ENCODE peak calls at places on chromosomes 6 and 20, in four cellular contexts. One of them, this sample, is unnamed.
A peak's percentile ranks its signal among the peaks of the same experiment; 100 is the strongest.

GRCh38 chr6:137150072-137150471 is 23.4 kb downstream of the IL22RA2 start:
- DNase-seq in endothelial cell of umbilical vein: no peak
- DNase-seq in ovary: no peak
- DNase-seq in body of pancreas: no peak
- DNase-seq in this sample: no peak

GRCh38 chr20:43666376-43667328 is at the start of gene MYBL2:
- DNase-seq in body of pancreas: peak; percentile 56
- DNase-seq in endothelial cell of umbilical vein: peak; percentile 48
- DNase-seq in ovary: peak; percentile 59
- DNase-seq in this sample: peak; percentile 74

GRCh38 chr6:15088904-15089568 is 156.8 kb upstream of the JARID2 start:
- DNase-seq in ovary: no peak
- DNase-seq in body of pancreas: no peak
- DNase-seq in endothelial cell of umbilical vein: no peak
- DNase-seq in this sample: no peak

GRCh38 chr6:118325220-118325860 is 222.8 kb upstream of the PLN start:
- DNase-seq in body of pancreas: no peak
- DNase-seq in ovary: no peak
- DNase-seq in endothelial cell of umbilical vein: no peak
- DNase-seq in this sample: no peak

GRCh38 chr6:117711369-117711768 is 36.1 kb downstream of the NUS1 start:
- DNase-seq in body of pancreas: no peak
- DNase-seq in ovary: no peak
- DNase-seq in endothelial cell of umbilical vein: no peak
- DNase-seq in this sample: no peak

GRCh38 chr6:20534906-20535305 is 649 bp downstream of the CDKAL1 start:
- DNase-seq in body of pancreas: no peak
- DNase-seq in ovary: no peak
- DNase-seq in endothelial cell of umbilical vein: no peak
- DNase-seq in this sample: no peak

GRCh38 chr6:25297823-25298507 is 18.8 kb downstream of the CARMIL1 start:
- DNase-seq in body of pancreas: no peak
- DNase-seq in endothelial cell of umbilical vein: no peak
- DNase-seq in ovary: no peak
- DNase-seq in this sample: no peak

GRCh38 chr20:3670511-3670910 is 7.3 kb upstream of the GFRA4 start:
- DNase-seq in endothelial cell of umbilical vein: no peak
- DNase-seq in body of pancreas: no peak
- DNase-seq in ovary: no peak
- DNase-seq in this sample: no peak

GRCh38 chr6:150753404-150754184 is 111.9 kb upstream of the MTHFD1L start:
- DNase-seq in endothelial cell of umbilical vein: no peak
- DNase-seq in ovary: no peak
- DNase-seq in body of pancreas: no peak
- DNase-seq in this sample: no peak

GRCh38 chr6:2094637-2095036 is 150.8 kb downstream of the GMDS start:
- DNase-seq in endothelial cell of umbilical vein: no peak
- DNase-seq in body of pancreas: no peak
- DNase-seq in ovary: no peak
- DNase-seq in this sample: no peak

GRCh38 chr6:35603326-35604202 is 85.2 kb downstream of the FKBP5 start:
- DNase-seq in body of pancreas: peak; percentile 53
- DNase-seq in ovary: no peak
- DNase-seq in endothelial cell of umbilical vein: peak; percentile 73
- DNase-seq in this sample: no peak

GRCh38 chr6:150212745-150213144 is 69.9 kb downstream of the PPP1R14C start:
- DNase-seq in endothelial cell of umbilical vein: no peak
- DNase-seq in body of pancreas: no peak
- DNase-seq in ovary: no peak
- DNase-seq in this sample: no peak

GRCh38 chr6:95087394-95088097 is 489.8 kb upstream of the MANEA start:
- DNase-seq in body of pancreas: peak; percentile 17
- DNase-seq in ovary: no peak
- DNase-seq in endothelial cell of umbilical vein: no peak
- DNase-seq in this sample: no peak

GRCh38 chr20:24872291-24873014 is 76.6 kb upstream of the CST7 start:
- DNase-seq in body of pancreas: no peak
- DNase-seq in endothelial cell of umbilical vein: no peak
- DNase-seq in ovary: no peak
- DNase-seq in this sample: no peak

GRCh38 chr6:169296170-169296569 is 42.5 kb upstream of the THBS2 start:
- DNase-seq in endothelial cell of umbilical vein: no peak
- DNase-seq in body of pancreas: no peak
- DNase-seq in ovary: no peak
- DNase-seq in this sample: no peak

GRCh38 chr6:11263185-11263817 is 30.8 kb upstream of the NEDD9 start:
- DNase-seq in endothelial cell of umbilical vein: peak; percentile 86
- DNase-seq in ovary: peak; percentile 55
- DNase-seq in body of pancreas: peak; percentile 74
- DNase-seq in this sample: no peak

GRCh38 chr6:101114703-101115102 is 233.6 kb upstream of the ASCC3 start:
- DNase-seq in body of pancreas: no peak
- DNase-seq in endothelial cell of umbilical vein: no peak
- DNase-seq in ovary: no peak
- DNase-seq in this sample: no peak

GRCh38 chr20:62364911-62365736 is 2.0 kb downstream of the LAMA5 start:
- DNase-seq in body of pancreas: peak; percentile 73
- DNase-seq in ovary: peak; percentile 29
- DNase-seq in endothelial cell of umbilical vein: no peak
- DNase-seq in this sample: no peak

GRCh38 chr20:58908216-58908615 is 55.7 kb downstream of the GNAS start:
- DNase-seq in body of pancreas: no peak
- DNase-seq in ovary: no peak
- DNase-seq in endothelial cell of umbilical vein: peak; percentile 61
- DNase-seq in this sample: no peak

GRCh38 chr6:15941168-15941567 is 187.7 kb upstream of the MYLIP start:
- DNase-seq in body of pancreas: no peak
- DNase-seq in endothelial cell of umbilical vein: no peak
- DNase-seq in ovary: no peak
- DNase-seq in this sample: no peak

GRCh38 chr6:88251261-88251660 is 85.1 kb upstream of the CNR1 start:
- DNase-seq in endothelial cell of umbilical vein: no peak
- DNase-seq in ovary: no peak
- DNase-seq in body of pancreas: no peak
- DNase-seq in this sample: no peak
- TF ChIP-seq POLR2A in endothelial cell of umbilical vein: no peak
- TF ChIP-seq POLR2A in ovary: no peak
- TF ChIP-seq POLR2A in body of pancreas: no peak
- TF ChIP-seq POLR2A in this sample: no peak

GRCh38 chr6:105834548-105834947 is 251.6 kb upstream of the PRDM1 start:
- DNase-seq in body of pancreas: no peak
- DNase-seq in endothelial cell of umbilical vein: no peak
- DNase-seq in ovary: no peak
- DNase-seq in this sample: no peak

GRCh38 chr6:105838156-105838555 is 248.0 kb upstream of the PRDM1 start:
- DNase-seq in endothelial cell of umbilical vein: no peak
- DNase-seq in body of pancreas: no peak
- DNase-seq in ovary: no peak
- DNase-seq in this sample: no peak

GRCh38 chr6:105836379-105836778 is 249.8 kb upstream of the PRDM1 start:
- DNase-seq in endothelial cell of umbilical vein: no peak
- DNase-seq in ovary: no peak
- DNase-seq in body of pancreas: no peak
- DNase-seq in this sample: no peak

GRCh38 chr6:105835373-105835772 is 250.8 kb upstream of the PRDM1 start:
- DNase-seq in endothelial cell of umbilical vein: peak; percentile 6
- DNase-seq in body of pancreas: no peak
- DNase-seq in ovary: no peak
- DNase-seq in this sample: no peak

GRCh38 chr6:105836889-105837288 is 249.2 kb upstream of the PRDM1 start:
- DNase-seq in endothelial cell of umbilical vein: no peak
- DNase-seq in ovary: no peak
- DNase-seq in body of pancreas: no peak
- DNase-seq in this sample: no peak
- TF ChIP-seq POLR2A in endothelial cell of umbilical vein: no peak
- TF ChIP-seq POLR2A in ovary: no peak
- TF ChIP-seq POLR2A in body of pancreas: no peak
- TF ChIP-seq POLR2A in this sample: no peak

GRCh38 chr6:71289039-71289801 is 609 bp downstream of the OGFRL1 start:
- DNase-seq in body of pancreas: peak; percentile 34
- DNase-seq in ovary: peak; percentile 51
- DNase-seq in endothelial cell of umbilical vein: peak; percentile 25
- DNase-seq in this sample: peak; percentile 31

GRCh38 chr6:71289802-71290175 is 1.2 kb downstream of the OGFRL1 start:
- DNase-seq in endothelial cell of umbilical vein: no peak
- DNase-seq in ovary: no peak
- DNase-seq in body of pancreas: no peak
- DNase-seq in this sample: no peak

GRCh38 chr6:71287038-71287437 is 1.6 kb upstream of the OGFRL1 start:
- DNase-seq in ovary: no peak
- DNase-seq in endothelial cell of umbilical vein: no peak
- DNase-seq in body of pancreas: peak; percentile 33
- DNase-seq in this sample: no peak

GRCh38 chr6:71287926-71288227 is 734 bp upstream of the OGFRL1 start:
- DNase-seq in ovary: no peak
- DNase-seq in endothelial cell of umbilical vein: no peak
- DNase-seq in body of pancreas: no peak
- DNase-seq in this sample: no peak

DNA sequence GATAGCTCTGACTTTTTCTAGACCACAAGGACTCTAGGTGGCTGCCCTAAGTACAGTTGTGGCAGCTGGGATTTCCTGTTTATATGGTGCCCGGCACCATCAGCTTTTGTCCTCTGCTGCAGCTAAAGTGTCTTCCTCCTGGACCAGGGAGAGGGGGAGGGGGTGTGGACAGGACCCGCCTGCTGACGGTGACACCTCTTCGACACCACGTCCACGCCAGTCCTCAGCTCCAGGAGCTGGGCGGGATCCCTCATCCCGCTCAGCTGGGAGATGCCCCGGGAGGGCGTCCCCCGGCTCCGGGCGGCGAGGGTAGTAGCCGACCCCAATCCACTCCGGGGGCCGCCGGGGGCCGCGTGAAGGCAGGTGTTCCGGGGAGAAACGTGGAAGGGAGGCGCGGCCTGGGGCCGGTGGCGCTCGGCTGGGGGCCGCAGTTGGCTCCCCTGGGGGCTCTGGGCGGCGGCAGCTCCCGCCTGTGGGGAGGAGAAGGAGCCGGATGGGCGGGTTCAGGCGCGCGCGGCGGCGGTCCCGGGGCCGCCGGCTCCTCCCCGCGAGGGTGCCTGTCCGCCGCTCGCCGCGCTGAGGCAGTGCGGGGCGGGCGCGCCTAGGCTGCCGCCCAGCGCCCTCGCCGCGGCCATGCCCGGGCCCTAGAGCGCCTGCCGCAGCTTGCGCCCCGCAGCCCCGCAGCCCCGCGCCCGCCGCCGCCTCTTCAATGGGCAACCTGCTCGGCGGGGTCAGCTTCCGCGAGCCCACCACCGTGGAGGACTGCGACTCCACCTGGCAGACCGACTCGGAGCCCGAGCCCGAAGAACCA is at the start of gene OGFRL1:
- DNase-seq in endothelial cell of umbilical vein: peak; percentile 56
- DNase-seq in ovary: peak; percentile 75
- DNase-seq in body of pancreas: peak; percentile 74
- DNase-seq in this sample: peak; percentile 65
- TF ChIP-seq POLR2A in endothelial cell of umbilical vein: peak; percentile 89
- TF ChIP-seq POLR2A in ovary: peak; percentile 30
- TF ChIP-seq POLR2A in body of pancreas: peak; percentile 65
- TF ChIP-seq POLR2A in this sample: peak; percentile 31

DNA sequence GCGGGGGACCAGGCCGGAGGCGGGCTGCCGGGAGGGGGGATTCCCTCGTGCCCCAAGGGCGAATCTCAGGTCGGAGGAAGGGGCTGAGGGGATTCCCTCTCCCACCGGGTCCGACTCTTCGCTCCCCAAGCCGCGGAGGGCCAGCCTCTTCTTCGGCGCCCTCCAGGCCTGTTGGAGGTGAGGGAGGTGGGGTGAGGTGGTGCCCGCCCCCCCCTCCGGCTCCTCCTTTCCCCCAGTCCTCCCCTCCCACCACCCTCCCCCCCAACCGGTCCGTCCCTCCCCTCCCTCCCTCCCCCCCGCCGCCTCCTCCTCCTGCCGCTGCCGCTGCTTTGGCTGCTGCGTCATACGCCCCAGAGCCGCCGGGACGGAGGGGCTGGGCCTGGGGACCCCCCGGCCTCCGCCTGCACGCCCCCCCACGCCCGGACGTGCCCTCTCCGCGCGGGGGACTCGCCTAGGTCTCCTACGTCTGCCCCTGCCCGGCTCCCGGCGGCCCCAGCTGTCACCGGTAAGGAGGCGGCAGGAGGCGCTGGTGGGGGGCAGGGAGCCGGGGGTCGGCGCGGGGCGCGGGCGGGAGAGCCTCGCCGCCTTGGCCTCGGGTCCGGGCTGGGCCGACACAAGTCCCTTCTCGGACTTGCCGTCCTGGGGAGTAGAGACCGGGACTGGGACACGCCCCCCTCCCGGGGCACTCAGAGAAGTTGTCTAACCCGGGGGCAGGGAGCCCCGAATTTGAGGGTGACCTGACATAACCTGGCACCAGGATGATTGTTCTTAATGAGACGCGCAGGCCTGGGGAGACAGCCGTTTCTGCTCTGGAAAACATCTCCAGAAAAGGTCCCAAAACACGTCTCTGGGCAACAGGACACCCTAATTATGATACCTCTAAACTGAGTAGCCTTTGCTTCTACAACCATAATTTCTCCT is at the start of gene PHF1:
- DNase-seq in body of pancreas: peak; percentile 84
- DNase-seq in ovary: peak; percentile 84
- DNase-seq in endothelial cell of umbilical vein: peak; percentile 46
- DNase-seq in this sample: peak; percentile 80
- TF ChIP-seq POLR2A in body of pancreas: peak; percentile 54
- TF ChIP-seq POLR2A in ovary: peak; percentile 65
- TF ChIP-seq POLR2A in endothelial cell of umbilical vein: no peak
- TF ChIP-seq POLR2A in this sample: peak; percentile 46

DNA sequence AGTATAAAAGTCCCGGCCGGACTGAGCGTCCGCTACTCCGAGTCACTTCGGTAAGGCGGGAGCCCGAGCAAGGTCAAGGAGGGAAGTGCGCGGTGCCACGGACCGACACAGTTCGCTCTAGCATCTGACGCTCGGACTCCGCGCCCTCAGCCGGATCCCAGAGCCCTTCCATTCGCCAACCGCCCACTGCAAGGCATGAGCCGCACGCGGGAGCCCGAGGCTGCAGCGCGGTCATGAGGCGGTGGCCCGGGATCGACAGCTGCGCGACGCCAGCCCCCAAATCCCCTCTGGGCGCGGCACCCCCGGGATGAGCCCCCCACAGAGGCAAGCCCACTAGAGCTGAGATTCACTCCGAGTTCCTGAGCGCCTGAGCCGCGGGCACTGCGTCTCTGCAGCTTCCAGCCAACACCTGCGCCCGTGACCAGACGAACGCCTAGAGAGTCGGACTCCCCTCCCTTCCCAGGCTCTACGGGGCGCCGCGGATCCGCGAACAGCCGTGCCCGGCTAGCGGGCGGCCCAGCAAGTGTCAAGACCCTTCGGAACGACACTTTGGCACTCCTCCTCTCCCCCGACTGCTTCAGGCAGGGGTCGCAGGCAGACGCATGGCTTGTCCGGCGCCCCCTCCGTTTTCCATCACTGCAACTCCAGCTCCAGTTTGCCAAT is 749 bp upstream of the ISM1 start:
- DNase-seq in body of pancreas: peak; percentile 77
- DNase-seq in ovary: peak; percentile 16
- DNase-seq in endothelial cell of umbilical vein: peak; percentile 24
- DNase-seq in this sample: peak; percentile 7
- TF ChIP-seq POLR2A in body of pancreas: peak; percentile 68
- TF ChIP-seq POLR2A in ovary: no peak
- TF ChIP-seq POLR2A in endothelial cell of umbilical vein: no peak
- TF ChIP-seq POLR2A in this sample: no peak

GRCh38 chr20:47356526-47357295 is at the start of gene ZMYND8:
- DNase-seq in body of pancreas: peak; percentile 87
- DNase-seq in endothelial cell of umbilical vein: peak; percentile 98
- DNase-seq in ovary: peak; percentile 99
- DNase-seq in this sample: peak; percentile 64
- TF ChIP-seq POLR2A in body of pancreas: no peak
- TF ChIP-seq POLR2A in endothelial cell of umbilical vein: peak; percentile 9
- TF ChIP-seq POLR2A in ovary: no peak
- TF ChIP-seq POLR2A in this sample: no peak